ENCODE peak calls at places on chromosomes 4 and X, in seven cellular contexts. K, Q, R, W, Z, O and A are unnamed samples.
A peak's percentile ranks its signal among the peaks of the same experiment; 100 is the strongest.

GRCh38 chr4:24970191-24970590 is 57.3 kb upstream of the CCDC149 start:
- DNase-seq in O (no peak), K (no peak), W (no peak), Q (no peak), R (no peak), Z (no peak), A (no peak)

GRCh38 chr4:1368421-1369090 is 21.5 kb downstream of the UVSSA start:
- DNase-seq in W (no peak), K (peak; percentile 62), Q (no peak), R (peak; percentile 53), Z (no peak), O (no peak), A (no peak)

GRCh38 chrX:104921606-104922205 is 298.8 kb downstream of the TEX13A start:
- DNase-seq in Z (no peak), O (peak; percentile 3), R (no peak), K (no peak), W (no peak), Q (no peak), A (no peak)

GRCh38 chr4:179867300-179867878 is 2375.8 kb upstream of the TENM3 start:
- DNase-seq in Z (no peak), W (peak; percentile 79), O (peak; percentile 71), R (peak; percentile 89), K (peak; percentile 91), Q (no peak), A (peak; percentile 61)

GRCh38 chr4:6405417-6405747 is 67.0 kb downstream of the PPP2R2C start:
- DNase-seq in O (no peak), W (no peak), K (no peak), R (no peak), Q (no peak), Z (no peak), A (no peak)

GRCh38 chr4:18155062-18156041 is 133.8 kb upstream of the LCORL start:
- DNase-seq in Z (no peak), W (no peak), Q (no peak), O (no peak), R (no peak), K (no peak), A (no peak)

GRCh38 chr4:7588002-7588401 is 153.3 kb upstream of the PSAPL1 start:
- DNase-seq in K (no peak), Q (no peak), O (no peak), W (no peak), R (no peak), Z (no peak), A (no peak)

GRCh38 chrX:49915352-49916222 is 6.8 kb upstream of the CLCN5 start:
- DNase-seq in W (peak; percentile 35), Z (no peak), Q (peak; percentile 36), K (no peak), R (peak; percentile 25), O (peak; percentile 61), A (peak; percentile 52)

GRCh38 chr4:1239141-1239948 is 9.6 kb downstream of the CTBP1 start:
- DNase-seq in K (no peak), R (peak; percentile 8), Q (no peak), O (no peak), Z (peak; percentile 7), W (no peak), A (no peak)

GRCh38 chrX:110210417-110211139 is 107.3 kb downstream of the AMMECR1 start:
- DNase-seq in Q (peak; percentile 81), Z (no peak), R (no peak), O (peak; percentile 76), K (no peak), W (no peak), A (no peak)

GRCh38 chr4:108794136-108794535 is 31.3 kb upstream of the ETNPPL start:
- DNase-seq in Z (no peak), Q (peak; percentile 3), K (no peak), W (no peak), R (no peak), O (peak; percentile 33), A (no peak)

GRCh38 chrX:119516157-119516702 is 48.0 kb downstream of the SLC25A5 start:
- DNase-seq in O (peak; percentile 66), K (peak; percentile 49), W (peak; percentile 33), R (peak; percentile 13), Z (no peak), Q (peak; percentile 66), A (peak; percentile 28)

GRCh38 chrX:119507206-119507605 is 39.0 kb downstream of the SLC25A5 start:
- DNase-seq in Z (no peak), K (no peak), O (no peak), Q (no peak), W (no peak), R (no peak), A (no peak)

GRCh38 chrX:119512145-119512800 is 44.0 kb downstream of the SLC25A5 start:
- DNase-seq in R (peak; percentile 61), K (peak; percentile 79), Q (peak; percentile 59), Z (no peak), W (peak; percentile 50), O (peak; percentile 74), A (peak; percentile 76)
- TF ChIP-seq CTCF in R (no peak), K (peak; percentile 70), Q (peak; percentile 76), Z (peak; percentile 19), W (no peak), O (peak; percentile 67), A (peak; percentile 50)

GRCh38 chr4:169311643-169312365 is 41.0 kb upstream of the SH3RF1 start:
- DNase-seq in K (peak; percentile 69), Z (no peak), Q (peak; percentile 38), R (peak; percentile 30), O (peak; percentile 62), W (peak; percentile 51), A (peak; percentile 13)
- TF ChIP-seq CTCF in K (peak; percentile 80), Z (peak; percentile 32), Q (peak; percentile 81), R (no peak), O (peak; percentile 38), W (peak; percentile 68), A (no peak)

DNA sequence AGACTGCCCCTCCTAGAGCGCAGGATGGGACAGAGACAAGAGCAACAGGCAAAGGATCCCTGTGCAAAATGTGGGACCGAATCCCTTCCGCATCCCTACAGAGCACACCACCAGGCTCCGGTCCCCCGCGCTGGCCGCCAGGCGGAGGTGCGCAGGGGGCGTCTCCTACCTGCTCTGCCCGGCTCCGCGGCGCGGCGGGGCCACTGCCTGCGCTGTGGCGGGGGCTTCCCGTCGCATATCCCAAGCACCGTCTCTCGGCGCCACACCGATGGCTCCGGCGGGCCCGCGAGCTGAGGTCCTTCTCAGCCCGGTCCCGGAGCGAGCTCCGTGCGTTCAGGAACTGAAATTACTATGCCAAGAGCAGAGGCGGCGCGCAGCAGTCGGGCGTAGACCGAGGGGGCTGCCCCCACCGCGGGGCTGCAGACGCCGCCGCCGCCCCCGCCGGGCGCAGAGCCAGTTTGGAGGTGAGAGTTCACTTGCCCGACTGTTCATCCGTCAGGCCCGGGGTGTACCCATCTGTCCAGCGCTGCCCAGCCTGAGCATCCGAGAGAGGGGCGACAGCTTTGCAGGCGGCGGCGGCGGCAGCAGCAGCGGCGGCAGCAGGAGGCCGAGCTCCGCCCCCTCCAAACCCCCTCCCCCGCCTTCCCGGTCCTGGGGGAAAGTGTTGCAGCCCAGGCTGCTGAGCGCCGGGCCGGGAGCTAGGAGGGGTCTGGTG is at the start of gene GPRIN3:
- DNase-seq in K (peak; percentile 79), W (peak; percentile 57), O (peak; percentile 21), Q (no peak), Z (peak; percentile 16), R (peak; percentile 73), A (peak; percentile 48)
- TF ChIP-seq CTCF in K (peak; percentile 64), W (no peak), O (no peak), Q (no peak), Z (no peak), R (no peak), A (no peak)

GRCh38 chrX:48833531-48834138 is 1.8 kb downstream of the PCSK1N start:
- DNase-seq in W (no peak), K (no peak), R (no peak), O (no peak), Q (no peak), Z (no peak), A (no peak)
- TF ChIP-seq CTCF in W (no peak), K (peak; percentile 13), R (no peak), O (no peak), Q (no peak), Z (no peak), A (no peak)

GRCh38 chr4:99998062-99998880 is 48.2 kb upstream of the H2AZ1 start:
- DNase-seq in K (no peak), W (no peak), O (peak; percentile 71), R (no peak), Q (peak; percentile 61), Z (no peak), A (no peak)
- TF ChIP-seq CTCF in K (peak; percentile 67), W (no peak), O (peak; percentile 44), R (no peak), Q (peak; percentile 80), Z (peak; percentile 3), A (no peak)

GRCh38 chr4:164997324-164997723 is 19.9 kb upstream of the TRIM61 start:
- DNase-seq in O (peak; percentile 40), W (no peak), R (no peak), K (no peak), Q (no peak), Z (no peak), A (peak; percentile 15)
- TF ChIP-seq CTCF in O (peak; percentile 7), W (no peak), R (no peak), K (peak; percentile 32), Q (no peak), Z (no peak), A (peak; percentile 20)

GRCh38 chr4:20788266-20788665 is 88.0 kb downstream of the PACRGL start:
- DNase-seq in O (no peak), K (no peak), W (no peak), Q (no peak), Z (no peak), R (no peak), A (no peak)
- TF ChIP-seq CTCF in O (no peak), K (no peak), W (no peak), Q (no peak), Z (no peak), R (no peak), A (no peak)

GRCh38 chr4:122797405-122798094 is 29.1 kb upstream of the FGF2 start:
- DNase-seq in W (no peak), R (no peak), K (no peak), Z (no peak), O (no peak), Q (no peak), A (no peak)

GRCh38 chr4:122793811-122794210 is 32.8 kb upstream of the FGF2 start:
- DNase-seq in R (no peak), W (no peak), Z (no peak), K (no peak), O (no peak), Q (no peak), A (no peak)

GRCh38 chr4:122796801-122797404 is 29.7 kb upstream of the FGF2 start:
- DNase-seq in Z (no peak), O (no peak), R (peak; percentile 63), K (peak; percentile 86), Q (peak; percentile 31), W (no peak), A (no peak)

GRCh38 chr4:122798917-122799316 is 27.7 kb upstream of the FGF2 start:
- DNase-seq in Q (no peak), W (no peak), R (no peak), O (no peak), Z (no peak), K (no peak), A (no peak)

DNA sequence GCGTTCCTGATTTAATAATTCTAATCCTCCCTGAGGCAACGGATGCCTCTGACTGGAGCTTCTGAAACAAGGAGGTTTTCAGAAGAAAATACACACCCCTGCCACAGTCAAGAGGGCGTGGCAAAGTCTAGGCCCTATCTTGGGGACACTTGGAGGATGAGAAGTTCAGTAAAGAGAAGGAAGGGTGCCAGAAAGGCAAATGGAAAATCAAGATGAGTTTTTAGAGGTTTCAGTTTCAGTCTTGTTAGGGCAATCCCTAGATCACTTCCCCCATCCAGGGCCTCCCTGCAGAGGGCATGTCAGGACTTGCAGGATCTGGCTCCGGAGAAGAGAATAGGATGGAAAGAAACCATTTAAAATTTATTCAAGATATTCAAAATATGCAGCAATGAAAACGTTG is 28.5 kb upstream of the FGF2 start:
- DNase-seq in Q (peak; percentile 96), O (peak; percentile 89), W (no peak), K (peak; percentile 74), Z (no peak), R (peak; percentile 41), A (peak; percentile 16)
- TF ChIP-seq CTCF in Q (peak; percentile 11), O (no peak), W (no peak), K (no peak), Z (no peak), R (no peak), A (no peak)